ENCODE peak calls at places on chromosomes 12 and 14, in seven cellular contexts. One of them, this sample, is unnamed.

GRCh38 chr12:71536279-71536938 is 96.8 kb downstream of the LGR5 start:
- DNase-seq in H1: no peak
- DNase-seq in SK-N-SH: no peak
- DNase-seq in GM12878: no peak
- DNase-seq in K562: no peak
- DNase-seq in GM12892: no peak
- DNase-seq in HepG2: peak
- DNase-seq in this sample: no peak

GRCh38 chr12:7068240-7068993 is 7.9 kb downstream of the C1S start:
- DNase-seq in K562: peak
- DNase-seq in GM12892: no peak
- DNase-seq in HepG2: no peak
- DNase-seq in SK-N-SH: no peak
- DNase-seq in H1: no peak
- DNase-seq in GM12878: no peak
- DNase-seq in this sample: no peak

GRCh38 chr12:12620730-12621315 is 9.1 kb downstream of the CREBL2 start:
- DNase-seq in SK-N-SH: no peak
- DNase-seq in H1: no peak
- DNase-seq in K562: no peak
- DNase-seq in HepG2: no peak
- DNase-seq in GM12892: no peak
- DNase-seq in GM12878: no peak
- DNase-seq in this sample: no peak

GRCh38 chr12:23631991-23632390 is 317.5 kb downstream of the SOX5 start:
- DNase-seq in GM12878: no peak
- DNase-seq in GM12892: no peak
- DNase-seq in HepG2: no peak
- DNase-seq in H1: no peak
- DNase-seq in SK-N-SH: no peak
- DNase-seq in K562: no peak
- DNase-seq in this sample: no peak

GRCh38 chr12:7369274-7369729 is 65.4 kb downstream of the ACSM4 start:
- DNase-seq in H1: no peak
- DNase-seq in GM12878: peak
- DNase-seq in GM12892: no peak
- DNase-seq in SK-N-SH: peak
- DNase-seq in HepG2: peak
- DNase-seq in K562: peak
- DNase-seq in this sample: no peak

GRCh38 chr12:21775130-21775920 is 819 bp upstream of the KCNJ8 start:
- DNase-seq in SK-N-SH: peak
- DNase-seq in GM12892: no peak
- DNase-seq in HepG2: no peak
- DNase-seq in K562: peak
- DNase-seq in H1: no peak
- DNase-seq in GM12878: no peak
- DNase-seq in this sample: no peak

GRCh38 chr12:76010732-76011458 is 20.7 kb downstream of the PHLDA1 start:
- DNase-seq in H1: no peak
- DNase-seq in GM12892: no peak
- DNase-seq in HepG2: peak
- DNase-seq in K562: no peak
- DNase-seq in SK-N-SH: no peak
- DNase-seq in GM12878: no peak
- DNase-seq in this sample: no peak

GRCh38 chr12:112837629-112838191 is 46.2 kb downstream of the RPH3A start:
- DNase-seq in H1: no peak
- DNase-seq in GM12878: no peak
- DNase-seq in GM12892: no peak
- DNase-seq in SK-N-SH: no peak
- DNase-seq in K562: peak
- DNase-seq in HepG2: peak
- DNase-seq in this sample: no peak

GRCh38 chr12:127230843-127231260 is 1036.1 kb upstream of the TMEM132C start:
- DNase-seq in K562: peak
- DNase-seq in H1: no peak
- DNase-seq in GM12892: no peak
- DNase-seq in SK-N-SH: no peak
- DNase-seq in HepG2: no peak
- DNase-seq in GM12878: no peak
- DNase-seq in this sample: no peak

GRCh38 chr12:85424581-85425348 is 144.7 kb downstream of the ALX1 start:
- DNase-seq in K562: peak
- DNase-seq in SK-N-SH: peak
- DNase-seq in H1: no peak
- DNase-seq in GM12892: no peak
- DNase-seq in GM12878: peak
- DNase-seq in HepG2: peak
- DNase-seq in this sample: no peak
- TF ChIP-seq TAF1 in K562: no peak
- TF ChIP-seq TAF1 in SK-N-SH: no peak
- TF ChIP-seq TAF1 in H1: no peak
- TF ChIP-seq TAF1 in GM12892: no peak
- TF ChIP-seq TAF1 in GM12878: no peak
- TF ChIP-seq TAF1 in HepG2: no peak
- TF ChIP-seq TAF1 in this sample: no peak

DNA sequence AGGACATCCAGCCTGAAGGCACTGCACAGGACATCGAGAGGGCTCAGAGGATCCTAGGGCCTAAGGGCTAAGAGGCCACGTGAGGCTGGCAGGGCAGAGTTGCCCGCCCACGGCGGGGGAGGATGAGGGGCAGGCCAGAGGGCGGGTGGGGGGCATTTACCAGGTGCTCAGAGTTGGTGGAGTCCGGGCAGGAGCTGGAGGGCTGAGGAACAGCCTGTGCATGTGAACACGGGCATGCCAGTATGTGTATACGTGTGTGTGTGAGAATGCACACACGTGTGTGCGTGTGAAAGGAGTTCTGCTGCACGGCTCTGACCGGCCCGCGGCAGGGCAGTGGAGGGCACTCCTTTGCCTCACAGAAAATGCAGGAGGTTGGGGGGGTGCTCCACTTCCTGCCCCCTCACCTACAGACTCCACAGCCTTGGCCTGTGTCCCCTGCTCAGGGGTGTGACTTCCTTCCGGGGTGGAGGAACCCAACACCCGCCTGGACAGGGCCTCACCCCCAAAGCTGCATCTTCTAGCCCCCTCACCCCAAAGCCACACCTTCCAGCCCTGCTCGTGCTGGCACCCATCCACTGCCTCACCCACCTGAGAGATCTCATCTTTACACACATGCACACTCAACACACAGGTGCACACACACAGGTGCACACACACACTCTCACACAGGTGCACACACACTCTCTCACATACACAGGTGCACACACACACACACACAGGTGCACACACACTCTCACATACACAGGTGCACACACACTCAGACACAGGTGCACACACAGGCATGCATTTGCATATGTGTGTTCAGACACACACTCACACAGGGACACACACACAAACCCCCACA is 11.8 kb upstream of the GPR132 start:
- DNase-seq in K562: no peak
- DNase-seq in HepG2: no peak
- DNase-seq in H1: no peak
- DNase-seq in GM12892: no peak
- DNase-seq in GM12878: no peak
- DNase-seq in SK-N-SH: no peak
- DNase-seq in this sample: no peak
- TF ChIP-seq TAF1 in K562: no peak
- TF ChIP-seq TAF1 in HepG2: no peak
- TF ChIP-seq TAF1 in H1: no peak
- TF ChIP-seq TAF1 in GM12892: no peak
- TF ChIP-seq TAF1 in GM12878: no peak
- TF ChIP-seq TAF1 in SK-N-SH: no peak
- TF ChIP-seq TAF1 in this sample: no peak

GRCh38 chr14:93780811-93781210 is 7.5 kb downstream of the PRIMA1 start:
- DNase-seq in SK-N-SH: no peak
- DNase-seq in HepG2: no peak
- DNase-seq in GM12892: no peak
- DNase-seq in H1: no peak
- DNase-seq in GM12878: no peak
- DNase-seq in K562: no peak
- DNase-seq in this sample: no peak
- TF ChIP-seq TAF1 in SK-N-SH: no peak
- TF ChIP-seq TAF1 in HepG2: no peak
- TF ChIP-seq TAF1 in GM12892: no peak
- TF ChIP-seq TAF1 in H1: no peak
- TF ChIP-seq TAF1 in GM12878: no peak
- TF ChIP-seq TAF1 in K562: no peak
- TF ChIP-seq TAF1 in this sample: no peak

GRCh38 chr12:123139926-123140674 is 10.8 kb downstream of the PITPNM2 start:
- DNase-seq in H1: no peak
- DNase-seq in GM12892: no peak
- DNase-seq in GM12878: no peak
- DNase-seq in HepG2: peak
- DNase-seq in K562: peak
- DNase-seq in SK-N-SH: no peak
- DNase-seq in this sample: no peak
- TF ChIP-seq TAF1 in H1: no peak
- TF ChIP-seq TAF1 in GM12892: no peak
- TF ChIP-seq TAF1 in GM12878: no peak
- TF ChIP-seq TAF1 in HepG2: no peak
- TF ChIP-seq TAF1 in K562: no peak
- TF ChIP-seq TAF1 in SK-N-SH: no peak
- TF ChIP-seq TAF1 in this sample: no peak

GRCh38 chr12:131239384-131240094 is 285.8 kb downstream of the ADGRD1 start:
- DNase-seq in HepG2: no peak
- DNase-seq in GM12892: no peak
- DNase-seq in H1: no peak
- DNase-seq in GM12878: peak
- DNase-seq in K562: peak
- DNase-seq in SK-N-SH: no peak
- DNase-seq in this sample: no peak

GRCh38 chr12:131245564-131246355 is 292.1 kb downstream of the ADGRD1 start:
- DNase-seq in K562: no peak
- DNase-seq in GM12878: no peak
- DNase-seq in GM12892: no peak
- DNase-seq in SK-N-SH: no peak
- DNase-seq in H1: no peak
- DNase-seq in HepG2: no peak
- DNase-seq in this sample: no peak

DNA sequence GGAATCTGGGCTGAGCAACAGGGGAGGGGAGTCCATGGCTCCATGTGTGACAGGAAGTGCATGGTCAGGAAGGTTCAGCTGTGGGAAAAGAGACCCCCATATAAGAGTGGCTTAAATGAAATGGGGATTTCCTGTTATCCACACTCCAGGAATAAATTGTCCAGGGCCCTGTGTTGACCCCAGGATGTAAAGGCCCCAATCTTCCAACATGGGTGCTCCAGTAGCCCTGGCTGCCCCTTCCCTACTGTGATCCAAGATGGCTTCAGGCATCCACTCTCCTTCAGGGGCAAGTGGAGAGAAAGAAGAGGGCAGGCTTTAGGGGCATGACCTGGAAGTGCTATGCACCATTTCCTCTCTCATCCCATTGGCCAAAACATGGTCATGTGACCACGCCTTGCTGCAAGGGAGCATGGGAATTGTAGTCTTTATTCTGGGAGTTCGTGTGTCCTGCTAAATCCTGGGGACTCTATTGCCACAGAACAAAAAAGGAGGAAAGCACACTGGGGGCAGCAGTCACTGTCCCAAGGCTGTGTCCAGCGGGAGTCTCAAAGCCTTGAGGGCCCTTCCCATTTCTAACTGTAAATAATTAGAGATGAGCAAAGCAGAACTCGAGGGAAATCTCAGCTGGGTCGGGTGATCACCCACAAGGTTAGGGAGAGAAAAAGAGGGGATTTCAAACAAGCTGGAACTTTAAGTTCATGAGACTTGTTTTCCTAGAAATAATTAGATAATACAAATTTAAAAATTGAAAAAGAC is 289.2 kb downstream of the ADGRD1 start:
- DNase-seq in K562: peak
- DNase-seq in HepG2: no peak
- DNase-seq in GM12892: no peak
- DNase-seq in SK-N-SH: peak
- DNase-seq in GM12878: peak
- DNase-seq in H1: no peak
- DNase-seq in this sample: no peak
- TF ChIP-seq TAF1 in K562: no peak
- TF ChIP-seq TAF1 in HepG2: no peak
- TF ChIP-seq TAF1 in GM12892: no peak
- TF ChIP-seq TAF1 in SK-N-SH: no peak
- TF ChIP-seq TAF1 in GM12878: no peak
- TF ChIP-seq TAF1 in H1: no peak
- TF ChIP-seq TAF1 in this sample: no peak

GRCh38 chr12:19261773-19262172 is 132.2 kb downstream of the PLEKHA5 start:
- DNase-seq in GM12892: no peak
- DNase-seq in HepG2: no peak
- DNase-seq in SK-N-SH: no peak
- DNase-seq in H1: no peak
- DNase-seq in GM12878: no peak
- DNase-seq in K562: no peak
- DNase-seq in this sample: no peak
- TF ChIP-seq TAF1 in GM12892: no peak
- TF ChIP-seq TAF1 in HepG2: no peak
- TF ChIP-seq TAF1 in SK-N-SH: no peak
- TF ChIP-seq TAF1 in H1: no peak
- TF ChIP-seq TAF1 in GM12878: no peak
- TF ChIP-seq TAF1 in K562: no peak
- TF ChIP-seq TAF1 in this sample: no peak

GRCh38 chr14:79581912-79582576 is 629.3 kb downstream of the DIO2 start:
- DNase-seq in H1: no peak
- DNase-seq in GM12878: no peak
- DNase-seq in HepG2: no peak
- DNase-seq in GM12892: no peak
- DNase-seq in SK-N-SH: no peak
- DNase-seq in K562: no peak
- DNase-seq in this sample: no peak
- TF ChIP-seq TAF1 in H1: no peak
- TF ChIP-seq TAF1 in GM12878: no peak
- TF ChIP-seq TAF1 in HepG2: no peak
- TF ChIP-seq TAF1 in GM12892: no peak
- TF ChIP-seq TAF1 in SK-N-SH: no peak
- TF ChIP-seq TAF1 in K562: no peak
- TF ChIP-seq TAF1 in this sample: no peak

This sample was measured in GM12891.